ENCODE peak calls at places on chromosome 15, in four cellular contexts. One of them, this sample, is unnamed.

GRCh38 chr15:41955807-41956525 is 16.4 kb downstream of the EHD4 start:
- DNase-seq in CD8-positive, alpha-beta T cell: no peak
- DNase-seq in fibroblast of lung: no peak
- DNase-seq in gastrocnemius medialis: no peak
- DNase-seq in this sample: no peak

GRCh38 chr15:97966924-97967620 is 6.6 kb downstream of the ARRDC4 start:
- DNase-seq in CD8-positive, alpha-beta T cell: no peak
- DNase-seq in gastrocnemius medialis: no peak
- DNase-seq in fibroblast of lung: no peak
- DNase-seq in this sample: no peak

GRCh38 chr15:87777054-87777498 is 479.5 kb downstream of the NTRK3 start:
- DNase-seq in fibroblast of lung: peak
- DNase-seq in CD8-positive, alpha-beta T cell: no peak
- DNase-seq in gastrocnemius medialis: peak
- DNase-seq in this sample: no peak

GRCh38 chr15:94080416-94080815 is 150.9 kb upstream of the MCTP2 start:
- DNase-seq in CD8-positive, alpha-beta T cell: no peak
- DNase-seq in gastrocnemius medialis: peak
- DNase-seq in fibroblast of lung: peak
- DNase-seq in this sample: peak

GRCh38 chr15:28128036-28128435 is 28.9 kb upstream of the OCA2 start:
- DNase-seq in CD8-positive, alpha-beta T cell: no peak
- DNase-seq in fibroblast of lung: no peak
- DNase-seq in gastrocnemius medialis: peak
- DNase-seq in this sample: peak

GRCh38 chr15:44782516-44782915 is 46.2 kb downstream of the TRIM69 start:
- DNase-seq in CD8-positive, alpha-beta T cell: no peak
- DNase-seq in gastrocnemius medialis: no peak
- DNase-seq in fibroblast of lung: no peak
- DNase-seq in this sample: no peak

GRCh38 chr15:55319537-55320325 is 709 bp downstream of the PIGB start:
- DNase-seq in CD8-positive, alpha-beta T cell: no peak
- DNase-seq in fibroblast of lung: peak
- DNase-seq in gastrocnemius medialis: no peak
- DNase-seq in this sample: no peak

GRCh38 chr15:29141206-29141907 is 128.3 kb downstream of the NSMCE3 start:
- DNase-seq in CD8-positive, alpha-beta T cell: no peak
- DNase-seq in fibroblast of lung: no peak
- DNase-seq in gastrocnemius medialis: no peak
- DNase-seq in this sample: no peak

GRCh38 chr15:81887913-81888312 is 157.9 kb downstream of the MEX3B start:
- DNase-seq in CD8-positive, alpha-beta T cell: no peak
- DNase-seq in gastrocnemius medialis: no peak
- DNase-seq in fibroblast of lung: peak
- DNase-seq in this sample: no peak

GRCh38 chr15:72222433-72222832 is 8.6 kb downstream of the PKM start:
- DNase-seq in CD8-positive, alpha-beta T cell: no peak
- DNase-seq in gastrocnemius medialis: peak
- DNase-seq in fibroblast of lung: peak
- DNase-seq in this sample: peak

GRCh38 chr15:31435891-31436628 is 109.4 kb downstream of the KLF13 start:
- DNase-seq in fibroblast of lung: no peak
- DNase-seq in gastrocnemius medialis: no peak
- DNase-seq in CD8-positive, alpha-beta T cell: no peak
- DNase-seq in this sample: no peak

GRCh38 chr15:29270169-29270955 is 740 bp upstream of the NSMCE3 start:
- DNase-seq in CD8-positive, alpha-beta T cell: no peak
- DNase-seq in fibroblast of lung: peak
- DNase-seq in gastrocnemius medialis: no peak
- DNase-seq in this sample: no peak

GRCh38 chr15:59292393-59292792 is 80.3 kb downstream of the MYO1E start:
- DNase-seq in fibroblast of lung: no peak
- DNase-seq in CD8-positive, alpha-beta T cell: no peak
- DNase-seq in gastrocnemius medialis: no peak
- DNase-seq in this sample: no peak

GRCh38 chr15:25846377-25846776 is 16.8 kb downstream of the ATP10A start:
- DNase-seq in CD8-positive, alpha-beta T cell: peak
- DNase-seq in fibroblast of lung: no peak
- DNase-seq in gastrocnemius medialis: no peak
- DNase-seq in this sample: no peak

GRCh38 chr15:72474466-72474911 is 359 bp downstream of the ARIH1 start:
- DNase-seq in gastrocnemius medialis: no peak
- DNase-seq in fibroblast of lung: no peak
- DNase-seq in CD8-positive, alpha-beta T cell: no peak
- DNase-seq in this sample: no peak

GRCh38 chr15:79169531-79170123 is 79.0 kb upstream of the RASGRF1 start:
- DNase-seq in gastrocnemius medialis: no peak
- DNase-seq in CD8-positive, alpha-beta T cell: no peak
- DNase-seq in fibroblast of lung: no peak
- DNase-seq in this sample: no peak

GRCh38 chr15:70892912-70893560 is 410 bp downstream of the LRRC49 start:
- DNase-seq in fibroblast of lung: peak
- DNase-seq in gastrocnemius medialis: no peak
- DNase-seq in CD8-positive, alpha-beta T cell: no peak
- DNase-seq in this sample: no peak

GRCh38 chr15:85125056-85125661 is 143.5 kb downstream of the PDE8A start:
- DNase-seq in gastrocnemius medialis: no peak
- DNase-seq in fibroblast of lung: peak
- DNase-seq in CD8-positive, alpha-beta T cell: no peak
- DNase-seq in this sample: no peak

GRCh38 chr15:42879390-42879912 is 41.1 kb downstream of the TTBK2 start:
- DNase-seq in fibroblast of lung: no peak
- DNase-seq in gastrocnemius medialis: no peak
- DNase-seq in CD8-positive, alpha-beta T cell: no peak
- DNase-seq in this sample: no peak

GRCh38 chr15:44427756-44428724 is 611 bp downstream of the CTDSPL2 start:
- DNase-seq in CD8-positive, alpha-beta T cell: peak
- DNase-seq in fibroblast of lung: no peak
- DNase-seq in gastrocnemius medialis: no peak
- DNase-seq in this sample: no peak

GRCh38 chr15:100686725-100687488 is 84.5 kb downstream of the ASB7 start:
- DNase-seq in gastrocnemius medialis: no peak
- DNase-seq in fibroblast of lung: peak
- DNase-seq in CD8-positive, alpha-beta T cell: no peak
- DNase-seq in this sample: no peak

GRCh38 chr15:63133786-63134185 is 12.1 kb downstream of the LACTB start:
- DNase-seq in CD8-positive, alpha-beta T cell: no peak
- DNase-seq in fibroblast of lung: peak
- DNase-seq in gastrocnemius medialis: no peak
- DNase-seq in this sample: no peak

GRCh38 chr15:25093455-25094029 is 138.8 kb downstream of the SNRPN start:
- DNase-seq in fibroblast of lung: no peak
- DNase-seq in CD8-positive, alpha-beta T cell: no peak
- DNase-seq in gastrocnemius medialis: no peak
- DNase-seq in this sample: no peak

GRCh38 chr15:65021475-65021874 is 8.0 kb downstream of the MTFMT start:
- DNase-seq in fibroblast of lung: no peak
- DNase-seq in gastrocnemius medialis: no peak
- DNase-seq in CD8-positive, alpha-beta T cell: no peak
- DNase-seq in this sample: no peak

GRCh38 chr15:57685316-57685715 is 21.2 kb upstream of the POLR2M start:
- DNase-seq in fibroblast of lung: no peak
- DNase-seq in gastrocnemius medialis: no peak
- DNase-seq in CD8-positive, alpha-beta T cell: no peak
- DNase-seq in this sample: no peak

GRCh38 chr15:67690936-67691335 is 134.4 kb upstream of the SKOR1 start:
- DNase-seq in CD8-positive, alpha-beta T cell: no peak
- DNase-seq in fibroblast of lung: peak
- DNase-seq in gastrocnemius medialis: no peak
- DNase-seq in this sample: no peak

GRCh38 chr15:67680645-67681044 is 138.1 kb downstream of the MAP2K5 start:
- DNase-seq in fibroblast of lung: peak
- DNase-seq in gastrocnemius medialis: no peak
- DNase-seq in CD8-positive, alpha-beta T cell: no peak
- DNase-seq in this sample: no peak

GRCh38 chr15:67691450-67691849 is 133.9 kb upstream of the SKOR1 start:
- DNase-seq in gastrocnemius medialis: no peak
- DNase-seq in CD8-positive, alpha-beta T cell: no peak
- DNase-seq in fibroblast of lung: no peak
- DNase-seq in this sample: no peak

GRCh38 chr15:67685008-67685599 is 140.2 kb upstream of the SKOR1 start:
- DNase-seq in fibroblast of lung: peak
- DNase-seq in gastrocnemius medialis: no peak
- DNase-seq in CD8-positive, alpha-beta T cell: no peak
- DNase-seq in this sample: no peak

DNA sequence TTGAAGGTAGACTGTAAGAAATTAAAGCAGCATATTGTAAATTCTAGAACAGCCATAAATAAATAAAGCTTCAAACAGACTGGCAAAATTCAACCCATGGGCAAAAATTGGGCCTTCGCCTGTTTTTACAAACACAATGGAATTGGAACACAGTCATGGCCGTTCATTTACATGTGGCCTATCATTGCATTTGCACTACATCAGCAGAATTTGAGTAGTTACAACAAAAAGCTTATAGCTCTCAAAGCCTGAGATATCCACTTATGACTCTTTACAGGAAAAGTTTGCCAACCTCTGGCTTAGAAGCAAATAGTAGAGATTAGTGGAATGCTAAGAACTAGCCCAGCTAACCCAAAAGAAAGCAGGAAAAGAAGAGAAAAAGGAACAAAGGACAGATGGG is 139.6 kb upstream of the SKOR1 start:
- DNase-seq in gastrocnemius medialis: no peak
- DNase-seq in CD8-positive, alpha-beta T cell: no peak
- DNase-seq in fibroblast of lung: no peak
- DNase-seq in this sample: no peak
- H3K27ac ChIP-seq in gastrocnemius medialis: no peak
- H3K27ac ChIP-seq in CD8-positive, alpha-beta T cell: no peak
- H3K27ac ChIP-seq in fibroblast of lung: no peak
- H3K27ac ChIP-seq in this sample: no peak

DNA sequence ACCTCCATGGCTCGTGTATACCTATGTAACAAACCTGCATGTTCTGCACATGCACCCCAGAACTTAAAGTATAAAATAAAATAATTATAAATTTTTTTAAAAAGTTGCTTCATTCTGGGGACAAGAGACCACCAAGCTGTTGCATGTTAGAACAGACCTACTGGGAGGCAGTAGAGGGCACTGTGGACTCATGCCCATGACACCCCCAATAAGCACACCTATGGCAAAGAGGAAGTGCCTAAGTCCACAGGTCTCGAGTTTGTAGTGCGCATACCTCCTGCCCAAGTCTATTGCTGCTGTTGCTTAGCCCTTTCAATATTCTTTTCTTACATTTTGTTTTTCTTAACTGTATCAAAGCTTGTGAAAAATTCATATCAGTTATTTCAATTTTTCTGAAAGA is 267.9 kb upstream of the THBS1 start:
- DNase-seq in fibroblast of lung: no peak
- DNase-seq in CD8-positive, alpha-beta T cell: no peak
- DNase-seq in gastrocnemius medialis: no peak
- DNase-seq in this sample: no peak
- TF ChIP-seq CTCF in fibroblast of lung: no peak
- TF ChIP-seq CTCF in CD8-positive, alpha-beta T cell: no peak
- TF ChIP-seq CTCF in gastrocnemius medialis: no peak
- TF ChIP-seq CTCF in this sample: peak

GRCh38 chr15:89157918-89158564 is 63.3 kb downstream of the RLBP1 start:
- DNase-seq in gastrocnemius medialis: no peak
- DNase-seq in CD8-positive, alpha-beta T cell: no peak
- DNase-seq in fibroblast of lung: no peak
- DNase-seq in this sample: no peak
- H3K27ac ChIP-seq in gastrocnemius medialis: peak
- H3K27ac ChIP-seq in CD8-positive, alpha-beta T cell: no peak
- H3K27ac ChIP-seq in fibroblast of lung: no peak
- H3K27ac ChIP-seq in this sample: peak

DNA sequence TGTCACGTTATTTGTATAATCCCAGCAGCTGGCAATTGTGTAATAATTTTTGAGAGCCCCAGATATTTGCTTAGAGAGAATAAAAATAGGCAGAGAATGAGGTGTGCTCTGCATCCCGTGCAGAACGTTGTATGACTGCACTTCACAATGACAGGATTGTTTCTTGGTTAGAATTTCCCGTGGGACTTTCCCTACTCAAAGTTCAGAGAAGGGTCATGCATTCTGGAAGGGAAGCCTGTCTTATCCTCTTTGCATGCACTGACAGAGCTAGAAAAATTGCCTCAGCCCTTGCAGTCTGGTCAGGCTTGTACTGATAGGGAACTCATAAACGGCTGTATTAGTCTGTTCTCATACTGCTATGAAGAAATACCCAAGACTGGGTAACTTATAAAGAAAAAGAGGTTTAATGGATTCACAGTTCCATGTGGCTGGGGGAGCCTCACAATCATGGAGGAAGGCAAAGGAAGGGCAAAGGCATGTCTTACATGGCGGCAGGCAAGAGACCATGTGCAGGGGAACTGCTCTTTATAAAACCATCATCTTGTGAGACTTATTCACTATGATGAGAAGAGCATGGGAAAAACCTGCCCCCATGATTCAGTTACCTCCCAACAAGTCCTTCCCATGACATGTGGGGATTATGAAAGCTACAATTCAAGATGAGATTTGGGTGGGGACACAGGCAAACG is 16.5 kb downstream of the SV2B start:
- DNase-seq in fibroblast of lung: no peak
- DNase-seq in gastrocnemius medialis: peak
- DNase-seq in CD8-positive, alpha-beta T cell: no peak
- DNase-seq in this sample: no peak
- TF ChIP-seq CTCF in fibroblast of lung: no peak
- TF ChIP-seq CTCF in gastrocnemius medialis: no peak
- TF ChIP-seq CTCF in CD8-positive, alpha-beta T cell: no peak
- TF ChIP-seq CTCF in this sample: no peak

GRCh38 chr15:78063966-78064365 is 13.5 kb downstream of the TBC1D2B start:
- DNase-seq in gastrocnemius medialis: no peak
- DNase-seq in fibroblast of lung: peak
- DNase-seq in CD8-positive, alpha-beta T cell: no peak
- DNase-seq in this sample: no peak

GRCh38 chr15:78059110-78059839 is 18.2 kb downstream of the TBC1D2B start:
- DNase-seq in gastrocnemius medialis: no peak
- DNase-seq in fibroblast of lung: peak
- DNase-seq in CD8-positive, alpha-beta T cell: no peak
- DNase-seq in this sample: no peak

GRCh38 chr15:78060232-78060631 is 17.3 kb downstream of the TBC1D2B start:
- DNase-seq in CD8-positive, alpha-beta T cell: no peak
- DNase-seq in fibroblast of lung: no peak
- DNase-seq in gastrocnemius medialis: no peak
- DNase-seq in this sample: no peak

GRCh38 chr15:78064544-78064943 is 13.0 kb downstream of the TBC1D2B start:
- DNase-seq in CD8-positive, alpha-beta T cell: no peak
- DNase-seq in gastrocnemius medialis: no peak
- DNase-seq in fibroblast of lung: peak
- DNase-seq in this sample: no peak

DNA sequence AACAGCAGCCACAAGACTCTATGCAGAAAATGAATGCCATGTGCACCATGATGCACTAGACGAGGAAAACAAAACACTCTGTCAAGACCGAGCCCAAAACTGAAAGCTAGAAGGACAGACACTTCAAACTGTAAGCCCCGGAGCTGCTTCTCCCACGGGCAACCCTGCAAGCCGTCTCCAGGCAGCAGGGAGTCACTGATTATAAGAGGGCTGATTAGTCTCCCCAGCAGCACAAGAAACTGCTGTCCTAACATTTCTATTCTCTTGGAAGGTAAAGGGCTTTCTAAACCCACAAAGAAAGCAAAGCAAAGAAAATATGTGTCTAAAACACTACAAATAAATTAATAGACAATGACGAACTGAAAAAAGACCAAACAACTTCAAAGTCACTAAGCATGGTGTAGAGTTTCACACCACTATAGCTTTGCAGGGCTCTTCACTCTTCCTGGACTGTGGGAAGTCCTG is 15.5 kb downstream of the TBC1D2B start:
- DNase-seq in CD8-positive, alpha-beta T cell: no peak
- DNase-seq in fibroblast of lung: peak
- DNase-seq in gastrocnemius medialis: no peak
- DNase-seq in this sample: no peak
- H3K27ac ChIP-seq in CD8-positive, alpha-beta T cell: peak
- H3K27ac ChIP-seq in fibroblast of lung: peak
- H3K27ac ChIP-seq in gastrocnemius medialis: peak
- H3K27ac ChIP-seq in this sample: peak

This sample was measured in left ventricle myocardium inferior.